ENCODE peak calls at places on chromosomes 7 and 10, in seven cellular contexts. One of them, this sample, is unnamed.

GRCh38 chr7:47227762-47228177 is 354.1 kb downstream of the TNS3 start:
- DNase-seq in amniotic stem cell: peak
- DNase-seq in NCI-H1092: no peak
- DNase-seq in dermis blood vessel endothelial cell: no peak
- DNase-seq in neural progenitor cell: no peak
- DNase-seq in nucleus accumbens: no peak
- DNase-seq in activated T-cell treated with anti-CD3 and anti-CD28 coated beads, Interleukin-2, amount 50 U/mL, for 1 hour: no peak
- DNase-seq in this sample: no peak

GRCh38 chr10:122882798-122883197 is 3.4 kb upstream of the FAM24B start:
- DNase-seq in amniotic stem cell: no peak
- DNase-seq in NCI-H1092: no peak
- DNase-seq in dermis blood vessel endothelial cell: peak
- DNase-seq in neural progenitor cell: no peak
- DNase-seq in nucleus accumbens: no peak
- DNase-seq in activated T-cell treated with anti-CD3 and anti-CD28 coated beads, Interleukin-2, amount 50 U/mL, for 1 hour: no peak
- DNase-seq in this sample: no peak

GRCh38 chr10:70145666-70146488 is 623 bp downstream of the TYSND1 start:
- DNase-seq in amniotic stem cell: no peak
- DNase-seq in NCI-H1092: peak
- DNase-seq in dermis blood vessel endothelial cell: peak
- DNase-seq in neural progenitor cell: peak
- DNase-seq in nucleus accumbens: peak
- DNase-seq in activated T-cell treated with anti-CD3 and anti-CD28 coated beads, Interleukin-2, amount 50 U/mL, for 1 hour: peak
- DNase-seq in this sample: peak

GRCh38 chr10:30170814-30171213 is 111.4 kb upstream of the JCAD start:
- DNase-seq in amniotic stem cell: no peak
- DNase-seq in NCI-H1092: no peak
- DNase-seq in dermis blood vessel endothelial cell: no peak
- DNase-seq in neural progenitor cell: no peak
- DNase-seq in nucleus accumbens: no peak
- DNase-seq in activated T-cell treated with anti-CD3 and anti-CD28 coated beads, Interleukin-2, amount 50 U/mL, for 1 hour: no peak
- DNase-seq in this sample: no peak

GRCh38 chr10:76902949-76903348 is 734.7 kb downstream of the KCNMA1 start:
- DNase-seq in amniotic stem cell: no peak
- DNase-seq in NCI-H1092: no peak
- DNase-seq in dermis blood vessel endothelial cell: no peak
- DNase-seq in neural progenitor cell: peak
- DNase-seq in nucleus accumbens: no peak
- DNase-seq in activated T-cell treated with anti-CD3 and anti-CD28 coated beads, Interleukin-2, amount 50 U/mL, for 1 hour: no peak
- DNase-seq in this sample: peak

GRCh38 chr10:26755443-26755903 is 58.0 kb downstream of the PDSS1 start:
- DNase-seq in amniotic stem cell: peak
- DNase-seq in NCI-H1092: no peak
- DNase-seq in dermis blood vessel endothelial cell: peak
- DNase-seq in neural progenitor cell: peak
- DNase-seq in nucleus accumbens: no peak
- DNase-seq in activated T-cell treated with anti-CD3 and anti-CD28 coated beads, Interleukin-2, amount 50 U/mL, for 1 hour: no peak
- DNase-seq in this sample: no peak

GRCh38 chr7:124429923-124430322 is 335.7 kb downstream of the GPR37 start:
- DNase-seq in amniotic stem cell: no peak
- DNase-seq in NCI-H1092: no peak
- DNase-seq in dermis blood vessel endothelial cell: no peak
- DNase-seq in neural progenitor cell: no peak
- DNase-seq in nucleus accumbens: no peak
- DNase-seq in activated T-cell treated with anti-CD3 and anti-CD28 coated beads, Interleukin-2, amount 50 U/mL, for 1 hour: no peak
- DNase-seq in this sample: no peak

GRCh38 chr10:104910712-104911111 is 269.6 kb downstream of the SORCS3 start:
- DNase-seq in amniotic stem cell: no peak
- DNase-seq in NCI-H1092: no peak
- DNase-seq in dermis blood vessel endothelial cell: no peak
- DNase-seq in neural progenitor cell: no peak
- DNase-seq in nucleus accumbens: no peak
- DNase-seq in activated T-cell treated with anti-CD3 and anti-CD28 coated beads, Interleukin-2, amount 50 U/mL, for 1 hour: no peak
- DNase-seq in this sample: no peak

GRCh38 chr7:136325578-136325977 is 348.4 kb upstream of the MTPN start:
- DNase-seq in amniotic stem cell: no peak
- DNase-seq in NCI-H1092: no peak
- DNase-seq in dermis blood vessel endothelial cell: no peak
- DNase-seq in neural progenitor cell: no peak
- DNase-seq in nucleus accumbens: no peak
- DNase-seq in activated T-cell treated with anti-CD3 and anti-CD28 coated beads, Interleukin-2, amount 50 U/mL, for 1 hour: no peak
- DNase-seq in this sample: no peak

GRCh38 chr10:16995867-16996529 is 133.6 kb downstream of the CUBN start:
- DNase-seq in amniotic stem cell: no peak
- DNase-seq in NCI-H1092: no peak
- DNase-seq in dermis blood vessel endothelial cell: peak
- DNase-seq in neural progenitor cell: peak
- DNase-seq in nucleus accumbens: no peak
- DNase-seq in activated T-cell treated with anti-CD3 and anti-CD28 coated beads, Interleukin-2, amount 50 U/mL, for 1 hour: no peak
- DNase-seq in this sample: peak

GRCh38 chr10:35005868-35006267 is 84.3 kb downstream of the CUL2 start:
- DNase-seq in amniotic stem cell: no peak
- DNase-seq in NCI-H1092: no peak
- DNase-seq in dermis blood vessel endothelial cell: peak
- DNase-seq in neural progenitor cell: no peak
- DNase-seq in nucleus accumbens: no peak
- DNase-seq in activated T-cell treated with anti-CD3 and anti-CD28 coated beads, Interleukin-2, amount 50 U/mL, for 1 hour: no peak
- DNase-seq in this sample: no peak

GRCh38 chr7:99731638-99732374 is 3.2 kb downstream of the CYP3A7 start:
- DNase-seq in amniotic stem cell: no peak
- DNase-seq in NCI-H1092: no peak
- DNase-seq in dermis blood vessel endothelial cell: no peak
- DNase-seq in neural progenitor cell: no peak
- DNase-seq in nucleus accumbens: no peak
- DNase-seq in activated T-cell treated with anti-CD3 and anti-CD28 coated beads, Interleukin-2, amount 50 U/mL, for 1 hour: no peak
- DNase-seq in this sample: no peak

GRCh38 chr7:42192072-42192471 is 44.9 kb downstream of the GLI3 start:
- DNase-seq in amniotic stem cell: no peak
- DNase-seq in NCI-H1092: no peak
- DNase-seq in dermis blood vessel endothelial cell: no peak
- DNase-seq in neural progenitor cell: no peak
- DNase-seq in nucleus accumbens: no peak
- DNase-seq in activated T-cell treated with anti-CD3 and anti-CD28 coated beads, Interleukin-2, amount 50 U/mL, for 1 hour: no peak
- DNase-seq in this sample: no peak

GRCh38 chr10:132848951-132849545 is 63.1 kb upstream of the NKX6-2 start:
- DNase-seq in amniotic stem cell: no peak
- DNase-seq in NCI-H1092: no peak
- DNase-seq in dermis blood vessel endothelial cell: no peak
- DNase-seq in neural progenitor cell: no peak
- DNase-seq in nucleus accumbens: no peak
- DNase-seq in activated T-cell treated with anti-CD3 and anti-CD28 coated beads, Interleukin-2, amount 50 U/mL, for 1 hour: no peak
- DNase-seq in this sample: no peak

GRCh38 chr7:15015545-15016314 is 113.2 kb upstream of the DGKB start:
- DNase-seq in amniotic stem cell: peak
- DNase-seq in NCI-H1092: peak
- DNase-seq in dermis blood vessel endothelial cell: peak
- DNase-seq in neural progenitor cell: peak
- DNase-seq in nucleus accumbens: no peak
- DNase-seq in activated T-cell treated with anti-CD3 and anti-CD28 coated beads, Interleukin-2, amount 50 U/mL, for 1 hour: no peak
- DNase-seq in this sample: peak

GRCh38 chr10:47078393-47079163 is 167.3 kb downstream of the PTPN20 start:
- DNase-seq in amniotic stem cell: no peak
- DNase-seq in NCI-H1092: no peak
- DNase-seq in dermis blood vessel endothelial cell: no peak
- DNase-seq in neural progenitor cell: no peak
- DNase-seq in nucleus accumbens: no peak
- DNase-seq in activated T-cell treated with anti-CD3 and anti-CD28 coated beads, Interleukin-2, amount 50 U/mL, for 1 hour: no peak
- DNase-seq in this sample: no peak

GRCh38 chr7:118005021-118005420 is 131.8 kb upstream of the CTTNBP2 start:
- DNase-seq in amniotic stem cell: no peak
- DNase-seq in NCI-H1092: no peak
- DNase-seq in dermis blood vessel endothelial cell: no peak
- DNase-seq in neural progenitor cell: peak
- DNase-seq in nucleus accumbens: no peak
- DNase-seq in activated T-cell treated with anti-CD3 and anti-CD28 coated beads, Interleukin-2, amount 50 U/mL, for 1 hour: no peak
- DNase-seq in this sample: peak

GRCh38 chr7:123635551-123636359 is 19.9 kb upstream of the LMOD2 start:
- DNase-seq in amniotic stem cell: no peak
- DNase-seq in NCI-H1092: no peak
- DNase-seq in dermis blood vessel endothelial cell: peak
- DNase-seq in neural progenitor cell: peak
- DNase-seq in nucleus accumbens: no peak
- DNase-seq in activated T-cell treated with anti-CD3 and anti-CD28 coated beads, Interleukin-2, amount 50 U/mL, for 1 hour: no peak
- DNase-seq in this sample: no peak

GRCh38 chr7:45132708-45133320 is 21.3 kb upstream of the TBRG4 start:
- DNase-seq in amniotic stem cell: no peak
- DNase-seq in NCI-H1092: no peak
- DNase-seq in dermis blood vessel endothelial cell: no peak
- DNase-seq in neural progenitor cell: no peak
- DNase-seq in nucleus accumbens: no peak
- DNase-seq in activated T-cell treated with anti-CD3 and anti-CD28 coated beads, Interleukin-2, amount 50 U/mL, for 1 hour: no peak
- DNase-seq in this sample: no peak

GRCh38 chr10:31739759-31740158 is 188.9 kb downstream of the ARHGAP12 start:
- DNase-seq in amniotic stem cell: no peak
- DNase-seq in NCI-H1092: no peak
- DNase-seq in dermis blood vessel endothelial cell: peak
- DNase-seq in neural progenitor cell: no peak
- DNase-seq in nucleus accumbens: no peak
- DNase-seq in activated T-cell treated with anti-CD3 and anti-CD28 coated beads, Interleukin-2, amount 50 U/mL, for 1 hour: no peak
- DNase-seq in this sample: no peak

GRCh38 chr10:95560288-95561199 is 627 bp downstream of the SORBS1 start:
- DNase-seq in amniotic stem cell: no peak
- DNase-seq in NCI-H1092: no peak
- DNase-seq in dermis blood vessel endothelial cell: peak
- DNase-seq in neural progenitor cell: peak
- DNase-seq in nucleus accumbens: peak
- DNase-seq in activated T-cell treated with anti-CD3 and anti-CD28 coated beads, Interleukin-2, amount 50 U/mL, for 1 hour: peak
- DNase-seq in this sample: peak

GRCh38 chr7:85191383-85191782 is 4.5 kb upstream of the SEMA3D start:
- DNase-seq in amniotic stem cell: no peak
- DNase-seq in NCI-H1092: no peak
- DNase-seq in dermis blood vessel endothelial cell: peak
- DNase-seq in neural progenitor cell: peak
- DNase-seq in nucleus accumbens: no peak
- DNase-seq in activated T-cell treated with anti-CD3 and anti-CD28 coated beads, Interleukin-2, amount 50 U/mL, for 1 hour: no peak
- DNase-seq in this sample: no peak

GRCh38 chr7:25595931-25596330 is 367.6 kb upstream of the NPVF start:
- DNase-seq in amniotic stem cell: no peak
- DNase-seq in NCI-H1092: no peak
- DNase-seq in dermis blood vessel endothelial cell: no peak
- DNase-seq in neural progenitor cell: no peak
- DNase-seq in nucleus accumbens: no peak
- DNase-seq in activated T-cell treated with anti-CD3 and anti-CD28 coated beads, Interleukin-2, amount 50 U/mL, for 1 hour: no peak
- DNase-seq in this sample: no peak

GRCh38 chr10:95792874-95793285 is 36.9 kb downstream of the ENTPD1 start:
- DNase-seq in amniotic stem cell: peak
- DNase-seq in NCI-H1092: no peak
- DNase-seq in dermis blood vessel endothelial cell: peak
- DNase-seq in neural progenitor cell: peak
- DNase-seq in nucleus accumbens: no peak
- DNase-seq in activated T-cell treated with anti-CD3 and anti-CD28 coated beads, Interleukin-2, amount 50 U/mL, for 1 hour: no peak
- DNase-seq in this sample: no peak

GRCh38 chr7:99365318-99366141 is 9.0 kb upstream of the ARPC1B start:
- DNase-seq in amniotic stem cell: no peak
- DNase-seq in NCI-H1092: no peak
- DNase-seq in dermis blood vessel endothelial cell: peak
- DNase-seq in neural progenitor cell: peak
- DNase-seq in nucleus accumbens: no peak
- DNase-seq in activated T-cell treated with anti-CD3 and anti-CD28 coated beads, Interleukin-2, amount 50 U/mL, for 1 hour: peak
- DNase-seq in this sample: no peak

GRCh38 chr10:119206603-119207366 is 586 bp upstream of the GRK5 start:
- DNase-seq in amniotic stem cell: peak
- DNase-seq in NCI-H1092: peak
- DNase-seq in dermis blood vessel endothelial cell: peak
- DNase-seq in neural progenitor cell: peak
- DNase-seq in nucleus accumbens: peak
- DNase-seq in activated T-cell treated with anti-CD3 and anti-CD28 coated beads, Interleukin-2, amount 50 U/mL, for 1 hour: peak
- DNase-seq in this sample: peak

GRCh38 chr7:7869036-7869435 is 99.6 kb upstream of the GLCCI1 start:
- DNase-seq in amniotic stem cell: no peak
- DNase-seq in NCI-H1092: no peak
- DNase-seq in dermis blood vessel endothelial cell: no peak
- DNase-seq in neural progenitor cell: no peak
- DNase-seq in nucleus accumbens: no peak
- DNase-seq in activated T-cell treated with anti-CD3 and anti-CD28 coated beads, Interleukin-2, amount 50 U/mL, for 1 hour: no peak
- DNase-seq in this sample: no peak

GRCh38 chr7:115516341-115516740 is 514.2 kb downstream of the TFEC start:
- DNase-seq in amniotic stem cell: no peak
- DNase-seq in NCI-H1092: no peak
- DNase-seq in dermis blood vessel endothelial cell: no peak
- DNase-seq in neural progenitor cell: no peak
- DNase-seq in nucleus accumbens: no peak
- DNase-seq in activated T-cell treated with anti-CD3 and anti-CD28 coated beads, Interleukin-2, amount 50 U/mL, for 1 hour: no peak
- DNase-seq in this sample: no peak

GRCh38 chr10:22874189-22874854 is 53.5 kb upstream of the ARMC3 start:
- DNase-seq in amniotic stem cell: no peak
- DNase-seq in NCI-H1092: no peak
- DNase-seq in dermis blood vessel endothelial cell: no peak
- DNase-seq in neural progenitor cell: peak
- DNase-seq in nucleus accumbens: peak
- DNase-seq in activated T-cell treated with anti-CD3 and anti-CD28 coated beads, Interleukin-2, amount 50 U/mL, for 1 hour: no peak
- DNase-seq in this sample: no peak

GRCh38 chr7:139658919-139659675 is 118.7 kb downstream of the HIPK2 start:
- DNase-seq in amniotic stem cell: no peak
- DNase-seq in NCI-H1092: no peak
- DNase-seq in dermis blood vessel endothelial cell: no peak
- DNase-seq in neural progenitor cell: no peak
- DNase-seq in nucleus accumbens: peak
- DNase-seq in activated T-cell treated with anti-CD3 and anti-CD28 coated beads, Interleukin-2, amount 50 U/mL, for 1 hour: no peak
- DNase-seq in this sample: peak

GRCh38 chr10:19651549-19651948 is 164.7 kb upstream of the PLXDC2 start:
- DNase-seq in amniotic stem cell: no peak
- DNase-seq in NCI-H1092: no peak
- DNase-seq in dermis blood vessel endothelial cell: no peak
- DNase-seq in neural progenitor cell: no peak
- DNase-seq in nucleus accumbens: no peak
- DNase-seq in activated T-cell treated with anti-CD3 and anti-CD28 coated beads, Interleukin-2, amount 50 U/mL, for 1 hour: no peak
- DNase-seq in this sample: no peak

GRCh38 chr10:28668363-28669226 is 8.7 kb upstream of the BAMBI start:
- DNase-seq in amniotic stem cell: peak
- DNase-seq in NCI-H1092: peak
- DNase-seq in dermis blood vessel endothelial cell: peak
- DNase-seq in neural progenitor cell: peak
- DNase-seq in nucleus accumbens: no peak
- DNase-seq in activated T-cell treated with anti-CD3 and anti-CD28 coated beads, Interleukin-2, amount 50 U/mL, for 1 hour: peak
- DNase-seq in this sample: peak

GRCh38 chr10:44963772-44964633 is 4.4 kb downstream of the RASSF4 start:
- DNase-seq in amniotic stem cell: no peak
- DNase-seq in NCI-H1092: no peak
- DNase-seq in dermis blood vessel endothelial cell: no peak
- DNase-seq in neural progenitor cell: peak
- DNase-seq in nucleus accumbens: peak
- DNase-seq in activated T-cell treated with anti-CD3 and anti-CD28 coated beads, Interleukin-2, amount 50 U/mL, for 1 hour: no peak
- DNase-seq in this sample: peak